ENCODE peak calls at places on chromosomes 7 and 10, in six cellular contexts. U is lower lobe of right lung; G is PC-9; O is foreskin melanocyte; M is T-helper 2 cell treated with Interferon-gamma antibody and Interleukin-4, amounts not matched to agents 5 μg/mL and 100 μg/mL, for 36 hours; N is kidney tubule cell. H is an unnamed sample.

GRCh38 chr10:119481781-119482426 is 60.6 kb downstream of the RGS10 start:
- DNase-seq in U (no peak), G (no peak), O (no peak), M (no peak), N (no peak), H (no peak)

GRCh38 chr10:122391875-122392274 is 17.4 kb downstream of the PLEKHA1 start:
- DNase-seq in U (no peak), G (no peak), O (no peak), M (no peak), N (no peak), H (no peak)

GRCh38 chr7:102472126-102473041 is 6.3 kb downstream of the POLR2J start:
- DNase-seq in U (no peak), G (no peak), O (no peak), M (no peak), N (no peak), H (no peak)

GRCh38 chr7:139169816-139170215 is 60.3 kb upstream of the ZC3HAV1 start:
- DNase-seq in U (no peak), G (no peak), O (no peak), M (no peak), N (peak), H (no peak)

GRCh38 chr10:96595741-96596140 is 8.9 kb upstream of the TM9SF3 start:
- DNase-seq in U (no peak), G (no peak), O (no peak), M (no peak), N (no peak), H (no peak)

GRCh38 chr7:1777122-1777521 is 107.0 kb downstream of the ELFN1 start:
- DNase-seq in U (no peak), G (no peak), O (no peak), M (no peak), N (no peak), H (no peak)

GRCh38 chr10:46553238-46554049 is 3.0 kb downstream of the GPRIN2 start:
- DNase-seq in U (peak), G (no peak), O (no peak), M (no peak), N (no peak), H (no peak)

GRCh38 chr7:44063894-44064651 is 1.3 kb downstream of the PGAM2 start:
- DNase-seq in U (peak), G (no peak), O (no peak), M (no peak), N (no peak), H (no peak)

GRCh38 chr7:4633012-4633411 is 49.1 kb upstream of the FOXK1 start:
- DNase-seq in U (no peak), G (no peak), O (no peak), M (no peak), N (peak), H (no peak)

GRCh38 chr10:55631071-55631654 is 729.9 kb downstream of the ZWINT start:
- DNase-seq in U (peak), G (peak), O (peak), M (peak), N (peak), H (no peak)

GRCh38 chr7:66153691-66154090 is 39.0 kb downstream of the CRCP start:
- DNase-seq in U (no peak), G (no peak), O (no peak), M (no peak), N (no peak), H (no peak)

GRCh38 chr10:97861351-97861750 is 11.7 kb downstream of the GOLGA7B start:
- DNase-seq in U (no peak), G (peak), O (peak), M (no peak), N (peak), H (peak)

GRCh38 chr7:121578669-121579068 is 182.6 kb upstream of the FAM3C start:
- DNase-seq in U (no peak), G (no peak), O (no peak), M (no peak), N (no peak), H (no peak)

GRCh38 chr7:109479388-109479787 is 909.7 kb downstream of the DNAJB9 start:
- DNase-seq in U (no peak), G (no peak), O (peak), M (no peak), N (no peak), H (no peak)

GRCh38 chr7:45131891-45132290 is 20.4 kb upstream of the TBRG4 start:
- DNase-seq in U (no peak), G (no peak), O (no peak), M (no peak), N (no peak), H (no peak)

GRCh38 chr7:11757153-11757552 is 74.8 kb downstream of the THSD7A start:
- DNase-seq in U (no peak), G (no peak), O (no peak), M (no peak), N (no peak), H (no peak)

GRCh38 chr7:71990138-71990462 is 422.0 kb downstream of the CALN1 start:
- DNase-seq in U (no peak), G (no peak), O (no peak), M (no peak), N (no peak), H (no peak)

GRCh38 chr10:103168436-103168835 is 24.6 kb downstream of the NT5C2 start:
- DNase-seq in U (no peak), G (no peak), O (no peak), M (no peak), N (peak), H (no peak)

GRCh38 chr7:27377988-27378387 is 135.4 kb downstream of the EVX1 start:
- DNase-seq in U (no peak), G (no peak), O (no peak), M (no peak), N (no peak), H (no peak)

H was measured in smooth muscle cell of the brain vasculature.